ENCODE peak calls at places on chromosomes 2 and 18, in eight cellular contexts. One of them, this sample, is unnamed. For H3K9me3, the result is how much of the 10 kb centered on the place peaks cover.

GRCh38 chr2:215367647-215368492 is 56.0 kb downstream of the ATIC start:
- DNase-seq in neuronal stem cell: no peak
- DNase-seq in right cardiac atrium: no peak
- DNase-seq in effector memory CD4-positive, alpha-beta T cell: no peak
- DNase-seq in breast epithelium: no peak
- DNase-seq in naive thymus-derived CD4-positive, alpha-beta T cell: no peak
- DNase-seq in HepG2: no peak
- DNase-seq in K562: no peak
- DNase-seq in this sample: no peak

GRCh38 chr2:150859162-150859561 is 371.7 kb upstream of the RND3 start:
- DNase-seq in effector memory CD4-positive, alpha-beta T cell: no peak
- DNase-seq in neuronal stem cell: no peak
- DNase-seq in HepG2: no peak
- DNase-seq in K562: no peak
- DNase-seq in right cardiac atrium: no peak
- DNase-seq in naive thymus-derived CD4-positive, alpha-beta T cell: no peak
- DNase-seq in breast epithelium: no peak
- DNase-seq in this sample: no peak

GRCh38 chr2:193894090-193894489 is 1699.4 kb upstream of the TMEFF2 start:
- DNase-seq in breast epithelium: no peak
- DNase-seq in HepG2: no peak
- DNase-seq in neuronal stem cell: no peak
- DNase-seq in effector memory CD4-positive, alpha-beta T cell: no peak
- DNase-seq in naive thymus-derived CD4-positive, alpha-beta T cell: no peak
- DNase-seq in right cardiac atrium: no peak
- DNase-seq in K562: no peak
- DNase-seq in this sample: no peak

GRCh38 chr18:60198063-60198462 is 174.5 kb downstream of the MC4R start:
- DNase-seq in effector memory CD4-positive, alpha-beta T cell: no peak
- DNase-seq in K562: peak
- DNase-seq in right cardiac atrium: no peak
- DNase-seq in HepG2: no peak
- DNase-seq in naive thymus-derived CD4-positive, alpha-beta T cell: no peak
- DNase-seq in neuronal stem cell: no peak
- DNase-seq in breast epithelium: no peak
- DNase-seq in this sample: no peak

GRCh38 chr2:186853871-186854435 is 5.0 kb upstream of the ZSWIM2 start:
- DNase-seq in effector memory CD4-positive, alpha-beta T cell: no peak
- DNase-seq in HepG2: no peak
- DNase-seq in naive thymus-derived CD4-positive, alpha-beta T cell: no peak
- DNase-seq in K562: no peak
- DNase-seq in right cardiac atrium: no peak
- DNase-seq in neuronal stem cell: no peak
- DNase-seq in breast epithelium: no peak
- DNase-seq in this sample: no peak

GRCh38 chr2:171893196-171893823 is 734 bp downstream of the SLC25A12 start:
- DNase-seq in naive thymus-derived CD4-positive, alpha-beta T cell: peak
- DNase-seq in right cardiac atrium: no peak
- DNase-seq in breast epithelium: no peak
- DNase-seq in K562: peak
- DNase-seq in HepG2: no peak
- DNase-seq in neuronal stem cell: no peak
- DNase-seq in effector memory CD4-positive, alpha-beta T cell: no peak
- DNase-seq in this sample: no peak

GRCh38 chr2:122627388-122627787 is 871.9 kb downstream of the TSN start:
- DNase-seq in neuronal stem cell: no peak
- DNase-seq in effector memory CD4-positive, alpha-beta T cell: no peak
- DNase-seq in naive thymus-derived CD4-positive, alpha-beta T cell: no peak
- DNase-seq in right cardiac atrium: no peak
- DNase-seq in K562: no peak
- DNase-seq in HepG2: no peak
- DNase-seq in breast epithelium: no peak
- DNase-seq in this sample: no peak

GRCh38 chr2:39679805-39680204 is 14.1 kb downstream of the TMEM178A start:
- DNase-seq in breast epithelium: no peak
- DNase-seq in K562: no peak
- DNase-seq in HepG2: no peak
- DNase-seq in effector memory CD4-positive, alpha-beta T cell: no peak
- DNase-seq in neuronal stem cell: no peak
- DNase-seq in naive thymus-derived CD4-positive, alpha-beta T cell: no peak
- DNase-seq in right cardiac atrium: no peak
- DNase-seq in this sample: no peak

GRCh38 chr2:212379103-212379502 is 159.5 kb downstream of the ERBB4 start:
- DNase-seq in right cardiac atrium: no peak
- DNase-seq in effector memory CD4-positive, alpha-beta T cell: no peak
- DNase-seq in naive thymus-derived CD4-positive, alpha-beta T cell: no peak
- DNase-seq in neuronal stem cell: no peak
- DNase-seq in HepG2: no peak
- DNase-seq in breast epithelium: no peak
- DNase-seq in K562: no peak
- DNase-seq in this sample: no peak

GRCh38 chr2:166152064-166152463 is 24.2 kb upstream of the SCN1A start:
- DNase-seq in HepG2: no peak
- DNase-seq in breast epithelium: no peak
- DNase-seq in K562: no peak
- DNase-seq in naive thymus-derived CD4-positive, alpha-beta T cell: no peak
- DNase-seq in right cardiac atrium: no peak
- DNase-seq in effector memory CD4-positive, alpha-beta T cell: no peak
- DNase-seq in neuronal stem cell: no peak
- DNase-seq in this sample: no peak

GRCh38 chr2:135875491-135876065 is 665 bp downstream of the MCM6 start:
- DNase-seq in naive thymus-derived CD4-positive, alpha-beta T cell: peak
- DNase-seq in right cardiac atrium: peak
- DNase-seq in breast epithelium: peak
- DNase-seq in HepG2: no peak
- DNase-seq in effector memory CD4-positive, alpha-beta T cell: peak
- DNase-seq in K562: peak
- DNase-seq in neuronal stem cell: peak
- DNase-seq in this sample: no peak

GRCh38 chr2:172342611-172343010 is 84.8 kb upstream of the ITGA6 start:
- DNase-seq in effector memory CD4-positive, alpha-beta T cell: no peak
- DNase-seq in breast epithelium: no peak
- DNase-seq in K562: no peak
- DNase-seq in right cardiac atrium: no peak
- DNase-seq in HepG2: no peak
- DNase-seq in naive thymus-derived CD4-positive, alpha-beta T cell: no peak
- DNase-seq in neuronal stem cell: no peak
- DNase-seq in this sample: no peak

GRCh38 chr2:227324671-227325055 is 388 bp upstream of the MFF start:
- DNase-seq in breast epithelium: no peak
- DNase-seq in right cardiac atrium: no peak
- DNase-seq in K562: peak
- DNase-seq in naive thymus-derived CD4-positive, alpha-beta T cell: no peak
- DNase-seq in effector memory CD4-positive, alpha-beta T cell: no peak
- DNase-seq in HepG2: no peak
- DNase-seq in neuronal stem cell: no peak
- DNase-seq in this sample: no peak

GRCh38 chr18:1227025-1227424 is 322.4 kb downstream of the ADCYAP1 start:
- DNase-seq in HepG2: no peak
- DNase-seq in naive thymus-derived CD4-positive, alpha-beta T cell: no peak
- DNase-seq in breast epithelium: no peak
- DNase-seq in right cardiac atrium: no peak
- DNase-seq in K562: no peak
- DNase-seq in effector memory CD4-positive, alpha-beta T cell: no peak
- DNase-seq in neuronal stem cell: no peak
- DNase-seq in this sample: no peak

GRCh38 chr2:64063924-64064331 is 44.7 kb upstream of the VPS54 start:
- DNase-seq in K562: peak
- DNase-seq in right cardiac atrium: peak
- DNase-seq in naive thymus-derived CD4-positive, alpha-beta T cell: no peak
- DNase-seq in breast epithelium: no peak
- DNase-seq in HepG2: peak
- DNase-seq in neuronal stem cell: no peak
- DNase-seq in effector memory CD4-positive, alpha-beta T cell: no peak
- DNase-seq in this sample: no peak

GRCh38 chr2:2726163-2726562 is 395.1 kb upstream of the MYT1L start:
- DNase-seq in effector memory CD4-positive, alpha-beta T cell: no peak
- DNase-seq in K562: no peak
- DNase-seq in HepG2: no peak
- DNase-seq in breast epithelium: no peak
- DNase-seq in neuronal stem cell: no peak
- DNase-seq in naive thymus-derived CD4-positive, alpha-beta T cell: no peak
- DNase-seq in right cardiac atrium: no peak
- DNase-seq in this sample: no peak

GRCh38 chr2:31997653-31998052 is 13.2 kb downstream of the MEMO1 start:
- DNase-seq in naive thymus-derived CD4-positive, alpha-beta T cell: no peak
- DNase-seq in K562: no peak
- DNase-seq in breast epithelium: no peak
- DNase-seq in right cardiac atrium: no peak
- DNase-seq in HepG2: no peak
- DNase-seq in effector memory CD4-positive, alpha-beta T cell: no peak
- DNase-seq in neuronal stem cell: no peak
- DNase-seq in this sample: no peak

GRCh38 chr2:173965372-173966025 is at the start of gene SP3:
- DNase-seq in neuronal stem cell: peak
- DNase-seq in HepG2: peak
- DNase-seq in K562: peak
- DNase-seq in right cardiac atrium: peak
- DNase-seq in effector memory CD4-positive, alpha-beta T cell: peak
- DNase-seq in breast epithelium: peak
- DNase-seq in naive thymus-derived CD4-positive, alpha-beta T cell: peak
- DNase-seq in this sample: peak

GRCh38 chr2:209472386-209472832 is 48.6 kb downstream of the MAP2 start:
- DNase-seq in right cardiac atrium: no peak
- DNase-seq in naive thymus-derived CD4-positive, alpha-beta T cell: no peak
- DNase-seq in K562: no peak
- DNase-seq in HepG2: no peak
- DNase-seq in effector memory CD4-positive, alpha-beta T cell: no peak
- DNase-seq in neuronal stem cell: no peak
- DNase-seq in breast epithelium: no peak
- DNase-seq in this sample: no peak

GRCh38 chr2:122135353-122135947 is 380.0 kb downstream of the TSN start:
- DNase-seq in effector memory CD4-positive, alpha-beta T cell: no peak
- DNase-seq in K562: peak
- DNase-seq in breast epithelium: no peak
- DNase-seq in naive thymus-derived CD4-positive, alpha-beta T cell: no peak
- DNase-seq in neuronal stem cell: no peak
- DNase-seq in HepG2: no peak
- DNase-seq in right cardiac atrium: no peak
- DNase-seq in this sample: no peak

GRCh38 chr2:9337901-9338300 is 85.4 kb downstream of the ITGB1BP1 start:
- DNase-seq in effector memory CD4-positive, alpha-beta T cell: no peak
- DNase-seq in breast epithelium: no peak
- DNase-seq in K562: no peak
- DNase-seq in right cardiac atrium: no peak
- DNase-seq in neuronal stem cell: no peak
- DNase-seq in naive thymus-derived CD4-positive, alpha-beta T cell: no peak
- DNase-seq in HepG2: no peak
- DNase-seq in this sample: no peak

GRCh38 chr2:172234716-172235661 is 132.3 kb upstream of the DLX2 start:
- DNase-seq in right cardiac atrium: no peak
- DNase-seq in breast epithelium: no peak
- DNase-seq in naive thymus-derived CD4-positive, alpha-beta T cell: peak
- DNase-seq in neuronal stem cell: peak
- DNase-seq in HepG2: peak
- DNase-seq in effector memory CD4-positive, alpha-beta T cell: peak
- DNase-seq in K562: peak
- DNase-seq in this sample: no peak

GRCh38 chr2:55419236-55419513 is 481 bp downstream of the CCDC88A start:
- DNase-seq in neuronal stem cell: no peak
- DNase-seq in breast epithelium: no peak
- DNase-seq in effector memory CD4-positive, alpha-beta T cell: no peak
- DNase-seq in K562: peak
- DNase-seq in right cardiac atrium: peak
- DNase-seq in HepG2: no peak
- DNase-seq in naive thymus-derived CD4-positive, alpha-beta T cell: peak
- DNase-seq in this sample: no peak

GRCh38 chr2:57313678-57314077 is 732.9 kb upstream of the VRK2 start:
- DNase-seq in K562: no peak
- DNase-seq in HepG2: peak
- DNase-seq in right cardiac atrium: no peak
- DNase-seq in neuronal stem cell: no peak
- DNase-seq in naive thymus-derived CD4-positive, alpha-beta T cell: no peak
- DNase-seq in breast epithelium: no peak
- DNase-seq in effector memory CD4-positive, alpha-beta T cell: no peak
- DNase-seq in this sample: no peak

GRCh38 chr2:167292430-167293171 is 404.3 kb downstream of the XIRP2 start:
- DNase-seq in right cardiac atrium: peak
- DNase-seq in K562: peak
- DNase-seq in naive thymus-derived CD4-positive, alpha-beta T cell: peak
- DNase-seq in HepG2: peak
- DNase-seq in neuronal stem cell: peak
- DNase-seq in breast epithelium: peak
- DNase-seq in effector memory CD4-positive, alpha-beta T cell: no peak
- DNase-seq in this sample: peak

DNA sequence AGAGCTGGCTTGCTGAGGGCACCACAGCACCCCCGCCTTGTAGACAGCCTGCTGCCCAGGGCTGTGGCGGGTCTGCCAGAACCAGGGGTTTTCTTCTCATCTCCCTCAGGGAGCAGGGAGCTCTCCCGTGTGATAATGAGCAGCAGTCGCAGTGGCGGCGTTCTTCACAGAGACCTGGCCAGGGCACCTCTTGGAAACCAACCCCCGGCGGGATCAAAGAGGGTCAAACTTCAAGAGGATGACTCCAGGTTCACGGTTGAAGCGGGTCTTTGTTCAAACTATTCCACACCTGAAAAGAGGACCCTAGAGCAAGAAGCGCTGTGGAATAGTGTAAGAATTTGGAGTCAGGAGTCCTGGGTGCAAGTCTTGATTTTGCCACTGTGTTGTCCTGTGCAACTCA is 40.7 kb upstream of the SIX2 start:
- DNase-seq in right cardiac atrium: no peak
- DNase-seq in neuronal stem cell: no peak
- DNase-seq in HepG2: peak
- DNase-seq in naive thymus-derived CD4-positive, alpha-beta T cell: no peak
- DNase-seq in K562: no peak
- DNase-seq in effector memory CD4-positive, alpha-beta T cell: no peak
- DNase-seq in breast epithelium: no peak
- DNase-seq in this sample: no peak
- H3K9me3 ChIP-seq in right cardiac atrium: under half
- H3K9me3 ChIP-seq in neuronal stem cell: under half
- H3K9me3 ChIP-seq in HepG2: under half
- H3K9me3 ChIP-seq in naive thymus-derived CD4-positive, alpha-beta T cell: under half
- H3K9me3 ChIP-seq in K562: under half
- H3K9me3 ChIP-seq in effector memory CD4-positive, alpha-beta T cell: under half
- H3K9me3 ChIP-seq in breast epithelium: under half
- H3K9me3 ChIP-seq in this sample: under half

GRCh38 chr2:10832228-10832936 is 19.8 kb upstream of the PDIA6 start:
- DNase-seq in HepG2: peak
- DNase-seq in right cardiac atrium: peak
- DNase-seq in breast epithelium: peak
- DNase-seq in neuronal stem cell: peak
- DNase-seq in naive thymus-derived CD4-positive, alpha-beta T cell: peak
- DNase-seq in K562: peak
- DNase-seq in effector memory CD4-positive, alpha-beta T cell: peak
- DNase-seq in this sample: peak
- H3K27ac ChIP-seq in HepG2: no peak
- H3K27ac ChIP-seq in right cardiac atrium: no peak
- H3K27ac ChIP-seq in breast epithelium: no peak
- H3K27ac ChIP-seq in neuronal stem cell: no peak
- H3K27ac ChIP-seq in naive thymus-derived CD4-positive, alpha-beta T cell: no peak
- H3K27ac ChIP-seq in K562: no peak
- H3K27ac ChIP-seq in effector memory CD4-positive, alpha-beta T cell: no peak
- H3K27ac ChIP-seq in this sample: no peak

GRCh38 chr2:239296020-239296932 is 104.5 kb downstream of the HDAC4 start:
- DNase-seq in effector memory CD4-positive, alpha-beta T cell: no peak
- DNase-seq in right cardiac atrium: no peak
- DNase-seq in neuronal stem cell: no peak
- DNase-seq in breast epithelium: peak
- DNase-seq in naive thymus-derived CD4-positive, alpha-beta T cell: no peak
- DNase-seq in K562: no peak
- DNase-seq in HepG2: peak
- DNase-seq in this sample: no peak
- H3K4me3 ChIP-seq in effector memory CD4-positive, alpha-beta T cell: peak
- H3K4me3 ChIP-seq in right cardiac atrium: no peak
- H3K4me3 ChIP-seq in neuronal stem cell: no peak
- H3K4me3 ChIP-seq in breast epithelium: no peak
- H3K4me3 ChIP-seq in naive thymus-derived CD4-positive, alpha-beta T cell: peak
- H3K4me3 ChIP-seq in K562: no peak
- H3K4me3 ChIP-seq in HepG2: peak
- H3K4me3 ChIP-seq in this sample: no peak

GRCh38 chr2:16348821-16349515 is 316.7 kb downstream of the CYRIA start:
- DNase-seq in right cardiac atrium: no peak
- DNase-seq in HepG2: no peak
- DNase-seq in K562: no peak
- DNase-seq in neuronal stem cell: no peak
- DNase-seq in breast epithelium: no peak
- DNase-seq in effector memory CD4-positive, alpha-beta T cell: no peak
- DNase-seq in naive thymus-derived CD4-positive, alpha-beta T cell: no peak
- DNase-seq in this sample: no peak
- H3K9me3 ChIP-seq in right cardiac atrium: under half
- H3K9me3 ChIP-seq in HepG2: under half
- H3K9me3 ChIP-seq in K562: under half
- H3K9me3 ChIP-seq in neuronal stem cell: under half
- H3K9me3 ChIP-seq in breast epithelium: under half
- H3K9me3 ChIP-seq in effector memory CD4-positive, alpha-beta T cell: under half
- H3K9me3 ChIP-seq in naive thymus-derived CD4-positive, alpha-beta T cell: under half
- H3K9me3 ChIP-seq in this sample: under half